ENCODE peak calls at places on chromosomes 1 and 21, in ten cellular contexts. One of them, this sample, is unnamed.
A peak's percentile ranks its signal among the peaks of the same experiment; 100 is the strongest.

GRCh38 chr1:59522925-59523505 is 226.1 kb downstream of the FGGY start:
- DNase-seq in psoas muscle: no peak
- DNase-seq in AG08395: no peak
- DNase-seq in SW480: no peak
- DNase-seq in activated CD4-positive, alpha-beta T cell treated with anti-CD3 and anti-CD28 coated beads, Interleukin-2, amount 50 U/mL, for 1 hour: no peak
- DNase-seq in left kidney: peak; percentile 29
- DNase-seq in suprapubic skin: no peak
- DNase-seq in brain microvascular endothelial cell: no peak
- DNase-seq in NAMALWA: no peak
- DNase-seq in Ammon's horn: no peak
- DNase-seq in this sample: no peak

GRCh38 chr21:41025057-41025390 is 142.9 kb upstream of the BACE2 start:
- DNase-seq in AG08395: no peak
- DNase-seq in SW480: no peak
- DNase-seq in suprapubic skin: no peak
- DNase-seq in NAMALWA: no peak
- DNase-seq in left kidney: no peak
- DNase-seq in brain microvascular endothelial cell: no peak
- DNase-seq in psoas muscle: no peak
- DNase-seq in activated CD4-positive, alpha-beta T cell treated with anti-CD3 and anti-CD28 coated beads, Interleukin-2, amount 50 U/mL, for 1 hour: no peak
- DNase-seq in Ammon's horn: no peak
- DNase-seq in this sample: no peak

GRCh38 chr1:85665932-85666331 is 42.3 kb downstream of the ZNHIT6 start:
- DNase-seq in activated CD4-positive, alpha-beta T cell treated with anti-CD3 and anti-CD28 coated beads, Interleukin-2, amount 50 U/mL, for 1 hour: no peak
- DNase-seq in brain microvascular endothelial cell: no peak
- DNase-seq in SW480: no peak
- DNase-seq in suprapubic skin: no peak
- DNase-seq in NAMALWA: no peak
- DNase-seq in AG08395: no peak
- DNase-seq in left kidney: no peak
- DNase-seq in Ammon's horn: no peak
- DNase-seq in psoas muscle: no peak
- DNase-seq in this sample: no peak

GRCh38 chr1:245153645-245154428 is 948 bp upstream of the KIF26B start:
- DNase-seq in NAMALWA: no peak
- DNase-seq in AG08395: peak; percentile 40
- DNase-seq in SW480: peak; percentile 20
- DNase-seq in brain microvascular endothelial cell: no peak
- DNase-seq in psoas muscle: peak; percentile 59
- DNase-seq in left kidney: peak; percentile 87
- DNase-seq in Ammon's horn: no peak
- DNase-seq in activated CD4-positive, alpha-beta T cell treated with anti-CD3 and anti-CD28 coated beads, Interleukin-2, amount 50 U/mL, for 1 hour: no peak
- DNase-seq in suprapubic skin: peak; percentile 62
- DNase-seq in this sample: no peak

GRCh38 chr1:99173900-99174299 is 90.4 kb upstream of the PLPPR4 start:
- DNase-seq in AG08395: no peak
- DNase-seq in left kidney: no peak
- DNase-seq in suprapubic skin: no peak
- DNase-seq in NAMALWA: no peak
- DNase-seq in activated CD4-positive, alpha-beta T cell treated with anti-CD3 and anti-CD28 coated beads, Interleukin-2, amount 50 U/mL, for 1 hour: no peak
- DNase-seq in Ammon's horn: no peak
- DNase-seq in brain microvascular endothelial cell: no peak
- DNase-seq in psoas muscle: no peak
- DNase-seq in SW480: no peak
- DNase-seq in this sample: no peak

GRCh38 chr1:89523597-89524368 is 846 bp upstream of the LRRC8B start:
- DNase-seq in left kidney: peak; percentile 82
- DNase-seq in NAMALWA: peak; percentile 83
- DNase-seq in brain microvascular endothelial cell: no peak
- DNase-seq in suprapubic skin: no peak
- DNase-seq in activated CD4-positive, alpha-beta T cell treated with anti-CD3 and anti-CD28 coated beads, Interleukin-2, amount 50 U/mL, for 1 hour: peak; percentile 50
- DNase-seq in Ammon's horn: no peak
- DNase-seq in AG08395: no peak
- DNase-seq in psoas muscle: no peak
- DNase-seq in SW480: peak; percentile 41
- DNase-seq in this sample: no peak

GRCh38 chr1:64080947-64081562 is 122.4 kb upstream of the UBE2U start:
- DNase-seq in brain microvascular endothelial cell: no peak
- DNase-seq in AG08395: no peak
- DNase-seq in NAMALWA: no peak
- DNase-seq in left kidney: no peak
- DNase-seq in SW480: no peak
- DNase-seq in activated CD4-positive, alpha-beta T cell treated with anti-CD3 and anti-CD28 coated beads, Interleukin-2, amount 50 U/mL, for 1 hour: no peak
- DNase-seq in suprapubic skin: no peak
- DNase-seq in Ammon's horn: no peak
- DNase-seq in psoas muscle: no peak
- DNase-seq in this sample: no peak

GRCh38 chr1:194952171-194952570 is 1656.1 kb downstream of the KCNT2 start:
- DNase-seq in psoas muscle: no peak
- DNase-seq in activated CD4-positive, alpha-beta T cell treated with anti-CD3 and anti-CD28 coated beads, Interleukin-2, amount 50 U/mL, for 1 hour: no peak
- DNase-seq in NAMALWA: no peak
- DNase-seq in suprapubic skin: no peak
- DNase-seq in AG08395: no peak
- DNase-seq in Ammon's horn: no peak
- DNase-seq in left kidney: no peak
- DNase-seq in brain microvascular endothelial cell: no peak
- DNase-seq in SW480: no peak
- DNase-seq in this sample: no peak

GRCh38 chr1:54577612-54578011 is 29.6 kb downstream of the ACOT11 start:
- DNase-seq in NAMALWA: no peak
- DNase-seq in Ammon's horn: no peak
- DNase-seq in psoas muscle: peak; percentile 90
- DNase-seq in left kidney: peak; percentile 49
- DNase-seq in SW480: no peak
- DNase-seq in activated CD4-positive, alpha-beta T cell treated with anti-CD3 and anti-CD28 coated beads, Interleukin-2, amount 50 U/mL, for 1 hour: no peak
- DNase-seq in suprapubic skin: no peak
- DNase-seq in brain microvascular endothelial cell: peak; percentile 26
- DNase-seq in AG08395: no peak
- DNase-seq in this sample: no peak

GRCh38 chr1:205074513-205074912 is 9.7 kb downstream of the TMEM81 start:
- DNase-seq in Ammon's horn: no peak
- DNase-seq in activated CD4-positive, alpha-beta T cell treated with anti-CD3 and anti-CD28 coated beads, Interleukin-2, amount 50 U/mL, for 1 hour: no peak
- DNase-seq in AG08395: no peak
- DNase-seq in SW480: no peak
- DNase-seq in suprapubic skin: peak; percentile 39
- DNase-seq in psoas muscle: no peak
- DNase-seq in brain microvascular endothelial cell: no peak
- DNase-seq in left kidney: no peak
- DNase-seq in NAMALWA: no peak
- DNase-seq in this sample: no peak

GRCh38 chr1:116972676-116973035 is 28.9 kb upstream of the CD101 start:
- DNase-seq in SW480: no peak
- DNase-seq in NAMALWA: no peak
- DNase-seq in left kidney: no peak
- DNase-seq in brain microvascular endothelial cell: no peak
- DNase-seq in Ammon's horn: no peak
- DNase-seq in activated CD4-positive, alpha-beta T cell treated with anti-CD3 and anti-CD28 coated beads, Interleukin-2, amount 50 U/mL, for 1 hour: no peak
- DNase-seq in AG08395: no peak
- DNase-seq in suprapubic skin: no peak
- DNase-seq in psoas muscle: no peak
- DNase-seq in this sample: no peak